ENCODE peak calls at places on chromosomes 16 and 17, in seven cellular contexts. U, M, N, C, T, O and Q are unnamed samples.
A peak's percentile ranks its signal among the peaks of the same experiment; 100 is the strongest.

GRCh38 chr17:45748911-45749310 is 35.2 kb upstream of the CRHR1 start:
- DNase-seq in O (no peak), N (no peak), C (no peak), T (no peak), U (no peak), M (no peak), Q (no peak)

GRCh38 chr17:78899361-78900260 is 3.4 kb downstream of the CEP295NL start:
- DNase-seq in O (no peak), T (no peak), C (no peak), N (no peak), M (no peak), U (no peak), Q (no peak)

GRCh38 chr17:8408371-8408770 is 10.7 kb upstream of the RNF222 start:
- DNase-seq in T (no peak), C (no peak), N (peak; percentile 65), M (no peak), U (peak; percentile 86), O (no peak), Q (no peak)

GRCh38 chr17:77042688-77043330 is 98.0 kb upstream of the SEC14L1 start:
- DNase-seq in M (no peak), C (no peak), U (no peak), O (no peak), T (no peak), N (no peak), Q (no peak)

GRCh38 chr17:39144414-39144813 is 7.0 kb downstream of the PLXDC1 start:
- DNase-seq in T (no peak), C (peak; percentile 94), N (peak; percentile 62), U (peak; percentile 89), M (no peak), O (no peak), Q (no peak)

GRCh38 chr17:74520790-74521480 is 10.3 kb downstream of the CD300LB start:
- DNase-seq in M (no peak), T (no peak), C (no peak), N (no peak), U (no peak), O (no peak), Q (no peak)

GRCh38 chr16:86532526-86532815 is 22.1 kb downstream of the FOXF1 start:
- DNase-seq in U (no peak), T (no peak), O (no peak), C (no peak), M (no peak), N (no peak), Q (no peak)

GRCh38 chr17:67974598-67975066 is 21.6 kb downstream of the C17orf58 start:
- DNase-seq in T (no peak), M (no peak), N (no peak), C (no peak), O (no peak), U (no peak), Q (no peak)

GRCh38 chr17:82411396-82412053 is 6.6 kb upstream of the HEXD start:
- DNase-seq in T (no peak), M (no peak), C (no peak), U (no peak), O (no peak), N (no peak), Q (no peak)